ENCODE peak calls at places on chromosomes 6 and 20, in six cellular contexts. One of them, this sample, is unnamed.

GRCh38 chr20:16916165-16916564 is 168.0 kb downstream of the OTOR start:
- DNase-seq in C1 segment of cervical spinal cord: no peak
- DNase-seq in GM20000: no peak
- DNase-seq in nephron progenitor cell: no peak
- DNase-seq in B cell: no peak
- DNase-seq in GM19239: no peak
- DNase-seq in this sample: no peak

GRCh38 chr20:50221501-50222323 is 31.1 kb downstream of the CEBPB start:
- DNase-seq in C1 segment of cervical spinal cord: no peak
- DNase-seq in GM20000: no peak
- DNase-seq in nephron progenitor cell: peak; percentile 25
- DNase-seq in B cell: no peak
- DNase-seq in GM19239: no peak
- DNase-seq in this sample: no peak

GRCh38 chr20:3446779-3447178 is 24.0 kb upstream of the ATRN start:
- DNase-seq in C1 segment of cervical spinal cord: no peak
- DNase-seq in GM20000: no peak
- DNase-seq in nephron progenitor cell: no peak
- DNase-seq in B cell: no peak
- DNase-seq in GM19239: no peak
- DNase-seq in this sample: no peak

GRCh38 chr6:41878961-41879405 is 16.2 kb downstream of the USP49 start:
- DNase-seq in C1 segment of cervical spinal cord: no peak
- DNase-seq in GM20000: no peak
- DNase-seq in nephron progenitor cell: no peak
- DNase-seq in B cell: no peak
- DNase-seq in GM19239: no peak
- DNase-seq in this sample: no peak

GRCh38 chr6:27281105-27281539 is 31.0 kb downstream of the POM121L2 start:
- DNase-seq in C1 segment of cervical spinal cord: no peak
- DNase-seq in GM20000: no peak
- DNase-seq in nephron progenitor cell: no peak
- DNase-seq in B cell: no peak
- DNase-seq in GM19239: no peak
- DNase-seq in this sample: no peak

GRCh38 chr6:223763-224162 is 68.5 kb upstream of the DUSP22 start:
- DNase-seq in C1 segment of cervical spinal cord: no peak
- DNase-seq in GM20000: no peak
- DNase-seq in nephron progenitor cell: no peak
- DNase-seq in B cell: no peak
- DNase-seq in GM19239: no peak
- DNase-seq in this sample: no peak

GRCh38 chr20:14197097-14197496 is 140.3 kb downstream of the FLRT3 start:
- DNase-seq in C1 segment of cervical spinal cord: no peak
- DNase-seq in GM20000: no peak
- DNase-seq in nephron progenitor cell: no peak
- DNase-seq in B cell: no peak
- DNase-seq in GM19239: no peak
- DNase-seq in this sample: no peak

GRCh38 chr6:80553071-80553740 is 446.7 kb downstream of the BCKDHB start:
- DNase-seq in C1 segment of cervical spinal cord: no peak
- DNase-seq in GM20000: no peak
- DNase-seq in nephron progenitor cell: no peak
- DNase-seq in B cell: no peak
- DNase-seq in GM19239: no peak
- DNase-seq in this sample: no peak

GRCh38 chr6:14758421-14759043 is 487.3 kb upstream of the JARID2 start:
- DNase-seq in C1 segment of cervical spinal cord: no peak
- DNase-seq in GM20000: no peak
- DNase-seq in nephron progenitor cell: no peak
- DNase-seq in B cell: no peak
- DNase-seq in GM19239: no peak
- DNase-seq in this sample: no peak

GRCh38 chr20:12434672-12435071 is 517.0 kb downstream of the BTBD3 start:
- DNase-seq in C1 segment of cervical spinal cord: no peak
- DNase-seq in GM20000: no peak
- DNase-seq in nephron progenitor cell: no peak
- DNase-seq in B cell: no peak
- DNase-seq in GM19239: no peak
- DNase-seq in this sample: no peak

GRCh38 chr6:53494076-53494475 is 50.8 kb downstream of the GCLC start:
- DNase-seq in C1 segment of cervical spinal cord: no peak
- DNase-seq in GM20000: no peak
- DNase-seq in nephron progenitor cell: no peak
- DNase-seq in B cell: no peak
- DNase-seq in GM19239: no peak
- DNase-seq in this sample: no peak

GRCh38 chr20:23019403-23019802 is 15.7 kb upstream of the SSTR4 start:
- DNase-seq in C1 segment of cervical spinal cord: peak; percentile 39
- DNase-seq in GM20000: no peak
- DNase-seq in nephron progenitor cell: no peak
- DNase-seq in B cell: no peak
- DNase-seq in GM19239: no peak
- DNase-seq in this sample: no peak

GRCh38 chr6:52636830-52637229 is 34.1 kb upstream of the TMEM14A start:
- DNase-seq in C1 segment of cervical spinal cord: no peak
- DNase-seq in GM20000: no peak
- DNase-seq in nephron progenitor cell: no peak
- DNase-seq in B cell: no peak
- DNase-seq in GM19239: no peak
- DNase-seq in this sample: no peak

GRCh38 chr6:159461266-159461665 is 231.8 kb downstream of the SOD2 start:
- DNase-seq in C1 segment of cervical spinal cord: no peak
- DNase-seq in GM20000: no peak
- DNase-seq in nephron progenitor cell: no peak
- DNase-seq in B cell: no peak
- DNase-seq in GM19239: no peak
- DNase-seq in this sample: no peak

GRCh38 chr6:79463721-79464120 is 73.5 kb downstream of the LCA5 start:
- DNase-seq in C1 segment of cervical spinal cord: no peak
- DNase-seq in GM20000: no peak
- DNase-seq in nephron progenitor cell: no peak
- DNase-seq in B cell: no peak
- DNase-seq in GM19239: no peak
- DNase-seq in this sample: no peak

GRCh38 chr20:50230871-50231270 is 40.2 kb downstream of the CEBPB start:
- DNase-seq in C1 segment of cervical spinal cord: no peak
- DNase-seq in GM20000: no peak
- DNase-seq in nephron progenitor cell: no peak
- DNase-seq in B cell: no peak
- DNase-seq in GM19239: no peak
- DNase-seq in this sample: no peak

GRCh38 chr6:160348209-160348551 is at the start of gene SLC22A3:
- DNase-seq in C1 segment of cervical spinal cord: no peak
- DNase-seq in GM20000: no peak
- DNase-seq in nephron progenitor cell: peak; percentile 74
- DNase-seq in B cell: no peak
- DNase-seq in GM19239: no peak
- DNase-seq in this sample: no peak

GRCh38 chr6:107185570-107185969 is 70.3 kb upstream of the BEND3 start:
- DNase-seq in C1 segment of cervical spinal cord: no peak
- DNase-seq in GM20000: no peak
- DNase-seq in nephron progenitor cell: peak; percentile 9
- DNase-seq in B cell: no peak
- DNase-seq in GM19239: no peak
- DNase-seq in this sample: no peak

GRCh38 chr6:135195522-135195921 is 14.4 kb downstream of the MYB start:
- DNase-seq in C1 segment of cervical spinal cord: no peak
- DNase-seq in GM20000: no peak
- DNase-seq in nephron progenitor cell: no peak
- DNase-seq in B cell: no peak
- DNase-seq in GM19239: no peak
- DNase-seq in this sample: no peak

GRCh38 chr6:90653750-90654149 is 66.9 kb upstream of the MAP3K7 start:
- DNase-seq in C1 segment of cervical spinal cord: no peak
- DNase-seq in GM20000: no peak
- DNase-seq in nephron progenitor cell: no peak
- DNase-seq in B cell: no peak
- DNase-seq in GM19239: no peak
- DNase-seq in this sample: no peak

GRCh38 chr20:4897600-4897999 is 103.7 kb downstream of the SLC23A2 start:
- DNase-seq in C1 segment of cervical spinal cord: no peak
- DNase-seq in GM20000: no peak
- DNase-seq in nephron progenitor cell: no peak
- DNase-seq in B cell: no peak
- DNase-seq in GM19239: no peak
- DNase-seq in this sample: no peak

GRCh38 chr20:50728981-50729874 is 2.2 kb upstream of the PARD6B start:
- DNase-seq in C1 segment of cervical spinal cord: no peak
- DNase-seq in GM20000: no peak
- DNase-seq in nephron progenitor cell: no peak
- DNase-seq in B cell: no peak
- DNase-seq in GM19239: no peak
- DNase-seq in this sample: no peak

GRCh38 chr20:6178537-6178936 is 55.7 kb upstream of the FERMT1 start:
- DNase-seq in C1 segment of cervical spinal cord: no peak
- DNase-seq in GM20000: no peak
- DNase-seq in nephron progenitor cell: no peak
- DNase-seq in B cell: no peak
- DNase-seq in GM19239: no peak
- DNase-seq in this sample: no peak

GRCh38 chr6:89375427-89375868 is 22.9 kb upstream of the UBE2J1 start:
- DNase-seq in C1 segment of cervical spinal cord: no peak
- DNase-seq in GM20000: peak; percentile 34
- DNase-seq in nephron progenitor cell: peak; percentile 35
- DNase-seq in B cell: peak; percentile 42
- DNase-seq in GM19239: no peak
- DNase-seq in this sample: peak; percentile 79

GRCh38 chr6:159134701-159135364 is 34.4 kb upstream of the FNDC1 start:
- DNase-seq in C1 segment of cervical spinal cord: peak; percentile 60
- DNase-seq in GM20000: peak; percentile 78
- DNase-seq in nephron progenitor cell: peak; percentile 76
- DNase-seq in B cell: peak; percentile 68
- DNase-seq in GM19239: peak; percentile 65
- DNase-seq in this sample: peak; percentile 76

GRCh38 chr20:48139262-48140041 is 354.2 kb upstream of the SULF2 start:
- DNase-seq in C1 segment of cervical spinal cord: no peak
- DNase-seq in GM20000: no peak
- DNase-seq in nephron progenitor cell: no peak
- DNase-seq in B cell: no peak
- DNase-seq in GM19239: no peak
- DNase-seq in this sample: no peak

GRCh38 chr20:18722381-18722780 is 91.2 kb upstream of the SCP2D1 start:
- DNase-seq in C1 segment of cervical spinal cord: no peak
- DNase-seq in GM20000: no peak
- DNase-seq in nephron progenitor cell: no peak
- DNase-seq in B cell: no peak
- DNase-seq in GM19239: no peak
- DNase-seq in this sample: no peak

This sample was measured in naive thymus-derived CD8-positive, alpha-beta T cell.